ENCODE peak calls at places on chromosomes 13 and 19, in ten cellular contexts. O is endodermal cell, S is IMR-90, Z is heart right ventricle, K is esophagus squamous epithelium, F is vagina, J is body of pancreas, A is sigmoid colon, U is kidney epithelial cell, T is GM12878. Q is an unnamed sample. For H3K36me3, the result is how much of the 10 kb centered on the place peaks cover.

GRCh38 chr13:76516013-76516412 is 370.2 kb downstream of the KCTD12 start:
- DNase-seq in O (no peak), S (peak), Z (no peak), K (no peak), F (no peak), J (no peak), A (no peak), U (no peak), T (no peak), Q (no peak)

GRCh38 chr19:36089847-36090246 is 21.1 kb upstream of the OVOL3 start:
- DNase-seq in O (no peak), S (no peak), Z (no peak), K (no peak), F (no peak), J (no peak), A (no peak), U (no peak), T (no peak), Q (no peak)

GRCh38 chr13:72960541-72960940 is 98.3 kb upstream of the KLF5 start:
- DNase-seq in O (no peak), S (no peak), Z (no peak), K (no peak), F (no peak), J (peak), A (no peak), U (no peak), T (no peak), Q (no peak)

GRCh38 chr13:100068532-100068931 is 20.4 kb upstream of the PCCA start:
- DNase-seq in O (no peak), S (no peak), Z (no peak), K (no peak), F (no peak), J (no peak), A (no peak), U (no peak), T (no peak), Q (no peak)

GRCh38 chr19:5097959-5098623 is 129.2 kb downstream of the KDM4B start:
- DNase-seq in O (no peak), S (no peak), Z (no peak), K (no peak), F (no peak), J (peak), A (no peak), U (no peak), T (no peak), Q (no peak)

GRCh38 chr13:113297370-113297871 is 382 bp downstream of the LAMP1 start:
- DNase-seq in O (no peak), S (no peak), Z (no peak), K (no peak), F (no peak), J (peak), A (peak), U (no peak), T (no peak), Q (peak)

GRCh38 chr13:21326155-21327030 is 132.7 kb downstream of the ZDHHC20 start:
- DNase-seq in O (peak), S (peak), Z (no peak), K (no peak), F (no peak), J (peak), A (peak), U (no peak), T (no peak), Q (no peak)

GRCh38 chr13:61760102-61760501 is 344.5 kb upstream of the PCDH20 start:
- DNase-seq in O (no peak), S (no peak), Z (no peak), K (no peak), F (no peak), J (no peak), A (no peak), U (no peak), T (no peak), Q (no peak)

GRCh38 chr13:28723806-28724205 is 5.0 kb upstream of the SLC46A3 start:
- DNase-seq in O (no peak), S (no peak), Z (no peak), K (no peak), F (no peak), J (no peak), A (no peak), U (no peak), T (no peak), Q (no peak)

GRCh38 chr13:32969516-32969941 is 46.7 kb upstream of the KL start:
- DNase-seq in O (no peak), S (peak), Z (peak), K (no peak), F (no peak), J (no peak), A (no peak), U (peak), T (peak), Q (no peak)

GRCh38 chr19:38538793-38539528 is 78.8 kb downstream of the MAP4K1 start:
- DNase-seq in O (no peak), S (no peak), Z (no peak), K (no peak), F (no peak), J (no peak), A (no peak), U (no peak), T (no peak), Q (no peak)

GRCh38 chr13:40648040-40648439 is 18.4 kb downstream of the FOXO1 start:
- DNase-seq in O (no peak), S (no peak), Z (no peak), K (no peak), F (no peak), J (no peak), A (no peak), U (no peak), T (no peak), Q (no peak)

GRCh38 chr19:15324791-15325519 is 7.4 kb downstream of the BRD4 start:
- DNase-seq in O (peak), S (no peak), Z (no peak), K (no peak), F (no peak), J (peak), A (no peak), U (no peak), T (no peak), Q (no peak)

GRCh38 chr13:112453207-112453829 is 77.2 kb downstream of the SPACA7 start:
- DNase-seq in O (peak), S (no peak), Z (no peak), K (no peak), F (peak), J (no peak), A (no peak), U (no peak), T (no peak), Q (no peak)

GRCh38 chr13:94620286-94620896 is 18.7 kb downstream of the GPR180 start:
- DNase-seq in O (peak), S (peak), Z (no peak), K (no peak), F (no peak), J (no peak), A (no peak), U (no peak), T (no peak), Q (no peak)

GRCh38 chr13:102609696-102610095 is 12.9 kb downstream of the TPP2 start:
- DNase-seq in O (no peak), S (no peak), Z (no peak), K (no peak), F (no peak), J (no peak), A (no peak), U (no peak), T (no peak), Q (no peak)

GRCh38 chr19:57613941-57614743 is at the start of gene ZNF134:
- DNase-seq in O (peak), S (peak), Z (peak), K (peak), F (no peak), J (peak), A (peak), U (peak), T (peak), Q (peak)

GRCh38 chr19:40619333-40620160 is 18.4 kb downstream of the LTBP4 start:
- DNase-seq in O (no peak), S (no peak), Z (peak), K (no peak), F (no peak), J (no peak), A (no peak), U (no peak), T (no peak), Q (no peak)

GRCh38 chr19:35828694-35829301 is 16.2 kb upstream of the PRODH2 start:
- DNase-seq in O (peak), S (peak), Z (peak), K (no peak), F (no peak), J (peak), A (no peak), U (peak), T (no peak), Q (no peak)

GRCh38 chr13:41411536-41411935 is 45.8 kb upstream of the RGCC start:
- DNase-seq in O (peak), S (peak), Z (peak), K (no peak), F (no peak), J (no peak), A (no peak), U (no peak), T (no peak), Q (peak)

GRCh38 chr19:37635076-37636056 is 19.9 kb downstream of the ZFP30 start:
- DNase-seq in O (no peak), S (no peak), Z (no peak), K (no peak), F (no peak), J (no peak), A (no peak), U (no peak), T (no peak), Q (no peak)

GRCh38 chr19:32649751-32650150 is 25.2 kb downstream of the ANKRD27 start:
- DNase-seq in O (no peak), S (no peak), Z (peak), K (no peak), F (no peak), J (no peak), A (no peak), U (no peak), T (no peak), Q (no peak)

GRCh38 chr19:46015080-46015960 is 7.5 kb downstream of the PGLYRP1 start:
- DNase-seq in O (peak), S (no peak), Z (peak), K (no peak), F (no peak), J (peak), A (no peak), U (no peak), T (no peak), Q (no peak)

DNA sequence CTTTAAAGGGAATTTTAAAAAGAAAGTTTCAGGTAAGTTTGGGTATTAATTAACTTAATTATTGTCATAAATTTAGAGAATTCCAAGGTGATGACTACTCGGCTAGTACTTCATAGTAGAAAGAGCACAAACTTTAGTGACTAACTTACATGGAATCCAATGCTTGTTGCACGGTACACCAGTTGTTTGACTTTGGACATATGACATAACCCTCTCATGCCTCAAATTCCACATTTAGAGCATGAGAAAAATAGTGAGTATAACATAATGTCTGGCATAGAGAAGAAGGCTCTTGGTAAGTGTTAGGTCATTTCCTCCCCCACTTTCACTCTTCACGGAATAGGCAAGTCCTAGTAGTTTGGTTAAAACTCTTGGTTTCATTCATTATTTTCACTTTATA is 1249.4 kb upstream of the SLC10A2 start:
- DNase-seq in O (no peak), S (peak), Z (no peak), K (no peak), F (no peak), J (no peak), A (no peak), U (peak), T (no peak), Q (no peak)
- H3K4me3 ChIP-seq in O (peak), S (no peak), Z (no peak), K (no peak), F (no peak), J (no peak), A (no peak), U (no peak), T (no peak), Q (no peak)

DNA sequence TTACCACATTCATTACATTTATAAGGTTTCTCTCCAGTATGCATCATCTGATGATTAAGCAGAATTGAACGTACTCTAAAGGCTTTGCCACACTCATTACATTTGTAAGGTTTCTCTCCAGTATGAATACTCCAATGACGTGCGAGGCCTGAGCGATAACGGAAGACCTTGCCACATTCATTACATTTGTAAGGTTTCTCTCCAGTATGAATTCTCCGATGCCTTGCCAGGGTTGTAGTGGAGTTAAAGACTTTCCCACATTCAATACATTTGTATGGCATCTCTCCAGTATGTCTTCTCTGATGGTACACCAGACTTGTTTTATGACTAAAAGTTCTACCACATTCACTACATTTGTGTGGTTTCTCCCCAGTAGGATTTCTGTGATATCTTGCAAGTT is 16.8 kb upstream of the ZNF432 start:
- DNase-seq in O (no peak), S (no peak), Z (no peak), K (no peak), F (no peak), J (no peak), A (no peak), U (no peak), T (no peak), Q (no peak)
- TF ChIP-seq CTCF in O (no peak), S (no peak), Z (no peak), K (no peak), F (no peak), J (no peak), A (no peak), U (no peak), T (no peak), Q (no peak)

DNA sequence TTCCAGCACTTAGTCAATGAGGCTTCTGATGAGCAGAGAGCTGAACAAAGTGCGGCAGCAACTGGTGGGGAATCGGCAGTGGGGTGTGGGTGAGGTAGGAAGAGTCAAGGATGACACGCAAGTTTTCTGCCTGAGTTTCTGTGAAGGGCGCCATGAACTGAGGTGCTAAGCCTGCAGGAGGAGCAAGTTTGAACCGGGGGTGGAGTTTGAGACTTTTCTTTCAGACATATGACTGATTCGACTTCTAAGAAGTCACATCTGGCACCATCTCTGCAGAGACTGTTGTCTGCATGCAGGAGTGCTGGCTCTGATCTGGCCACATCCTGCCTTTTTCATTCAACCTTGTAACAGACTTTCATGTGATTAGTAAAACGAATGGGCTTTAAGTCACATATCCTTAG is 14.8 kb upstream of the GPI start:
- DNase-seq in O (no peak), S (peak), Z (no peak), K (no peak), F (no peak), J (no peak), A (no peak), U (no peak), T (no peak), Q (no peak)
- H3K36me3 ChIP-seq in O (half or more), S (under half), Z (under half), K (half or more), F (half or more), J (under half), A (under half), U (under half), T (under half), Q (half or more)

GRCh38 chr13:98979012-98979411 is 1.1 kb upstream of the DOCK9 start:
- DNase-seq in O (no peak), S (no peak), Z (no peak), K (no peak), F (no peak), J (no peak), A (no peak), U (no peak), T (no peak), Q (no peak)

GRCh38 chr13:98976941-98977340 is 923 bp downstream of the DOCK9 start:
- DNase-seq in O (no peak), S (peak), Z (no peak), K (no peak), F (no peak), J (no peak), A (no peak), U (no peak), T (no peak), Q (no peak)

GRCh38 chr13:98976338-98976737 is 1.5 kb downstream of the DOCK9 start:
- DNase-seq in O (no peak), S (peak), Z (no peak), K (no peak), F (no peak), J (no peak), A (no peak), U (no peak), T (no peak), Q (no peak)

GRCh38 chr13:98977568-98978270 is at the start of gene DOCK9:
- DNase-seq in O (peak), S (peak), Z (peak), K (no peak), F (no peak), J (peak), A (peak), U (peak), T (no peak), Q (no peak)

GRCh38 chr13:98978280-98978679 is 416 bp upstream of the DOCK9 start:
- DNase-seq in O (no peak), S (peak), Z (no peak), K (no peak), F (no peak), J (no peak), A (no peak), U (peak), T (no peak), Q (no peak)
- H3K4me3 ChIP-seq in O (no peak), S (peak), Z (peak), K (peak), F (peak), J (no peak), A (peak), U (peak), T (no peak), Q (peak)

GRCh38 chr19:2425622-2426581 is 1.5 kb downstream of the TIMM13 start:
- DNase-seq in O (peak), S (no peak), Z (no peak), K (no peak), F (no peak), J (no peak), A (peak), U (no peak), T (no peak), Q (no peak)

GRCh38 chr19:2422951-2423880 is 4.2 kb downstream of the TIMM13 start:
- DNase-seq in O (no peak), S (no peak), Z (no peak), K (no peak), F (no peak), J (peak), A (no peak), U (no peak), T (no peak), Q (no peak)

GRCh38 chr19:2426661-2427322 is 594 bp downstream of the TIMM13 start:
- DNase-seq in O (peak), S (peak), Z (no peak), K (no peak), F (no peak), J (peak), A (peak), U (no peak), T (no peak), Q (no peak)

GRCh38 chr19:2423913-2424685 is 3.3 kb downstream of the TIMM13 start:
- DNase-seq in O (peak), S (no peak), Z (no peak), K (no peak), F (no peak), J (no peak), A (no peak), U (no peak), T (no peak), Q (no peak)

GRCh38 chr19:2424686-2425621 is 2.4 kb downstream of the TIMM13 start:
- DNase-seq in O (peak), S (peak), Z (no peak), K (no peak), F (no peak), J (peak), A (peak), U (peak), T (no peak), Q (no peak)
- TF ChIP-seq CTCF in O (peak), S (peak), Z (peak), K (no peak), F (no peak), J (peak), A (peak), U (peak), T (no peak), Q (no peak)